ENCODE peak calls at places on chromosomes 12 and 14, in eight cellular contexts. T is BJ, V is pancreas, O is fibroblast of villous mesenchyme, B is cardiac muscle cell, H is dorsolateral prefrontal cortex, G is OCI-LY7, C is AG04450. L is an unnamed sample.

GRCh38 chr14:103867523-103867953 is 20.2 kb upstream of the PPP1R13B start:
- DNase-seq in T (no peak), V (peak), O (no peak), B (peak), H (no peak), G (no peak), C (no peak), L (peak)

GRCh38 chr12:5480953-5481300 is 49.0 kb downstream of the NTF3 start:
- DNase-seq in T (no peak), V (no peak), O (no peak), B (peak), H (no peak), G (no peak), C (no peak), L (no peak)

GRCh38 chr14:35336171-35337073 is 44.2 kb downstream of the PSMA6 start:
- DNase-seq in T (no peak), V (peak), O (peak), B (peak), H (no peak), G (no peak), C (peak), L (peak)

GRCh38 chr12:56998981-56999380 is 7.4 kb downstream of the ZBTB39 start:
- DNase-seq in T (no peak), V (no peak), O (no peak), B (no peak), H (no peak), G (no peak), C (no peak), L (no peak)

GRCh38 chr12:124809878-124810277 is 53.8 kb downstream of the SCARB1 start:
- DNase-seq in T (no peak), V (no peak), O (no peak), B (no peak), H (no peak), G (no peak), C (no peak), L (peak)

GRCh38 chr12:58032156-58032555 is 90.8 kb downstream of the ATP23 start:
- DNase-seq in T (no peak), V (no peak), O (no peak), B (no peak), H (no peak), G (no peak), C (no peak), L (no peak)

GRCh38 chr12:110791589-110791988 is 48.9 kb upstream of the PPP1CC start:
- DNase-seq in T (no peak), V (no peak), O (no peak), B (no peak), H (no peak), G (no peak), C (no peak), L (no peak)

GRCh38 chr12:120599672-120600537 is 18.7 kb upstream of the POP5 start:
- DNase-seq in T (no peak), V (no peak), O (no peak), B (no peak), H (no peak), G (no peak), C (no peak), L (no peak)

GRCh38 chr14:66088661-66089060 is 397.5 kb upstream of the CCDC196 start:
- DNase-seq in T (no peak), V (no peak), O (no peak), B (no peak), H (no peak), G (no peak), C (no peak), L (no peak)

GRCh38 chr12:98154850-98155249 is 360.5 kb upstream of the TMPO start:
- DNase-seq in T (no peak), V (no peak), O (peak), B (peak), H (no peak), G (peak), C (no peak), L (peak)

DNA sequence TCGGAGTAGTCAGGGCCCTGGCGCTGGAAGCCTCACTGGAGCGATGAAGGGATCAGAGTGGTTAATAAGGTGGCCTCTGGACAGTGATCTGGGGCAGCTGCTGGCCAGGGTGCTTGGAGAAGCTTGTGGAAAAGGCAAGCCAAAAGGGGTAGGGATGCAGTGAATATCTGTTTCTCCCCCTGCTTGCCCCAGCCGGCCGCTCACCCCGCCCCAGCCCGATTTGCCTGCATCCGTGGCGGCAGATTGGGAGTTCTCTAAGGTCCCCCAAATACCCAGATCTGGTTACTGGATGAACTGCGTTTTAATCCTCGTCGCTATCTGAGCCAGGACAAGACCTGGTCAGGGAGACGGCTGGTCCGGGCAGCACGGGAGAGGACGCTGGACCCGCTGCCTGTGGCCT is 7.2 kb upstream of the HOXC6 start:
- DNase-seq in T (no peak), V (no peak), O (no peak), B (no peak), H (no peak), G (no peak), C (no peak), L (no peak)
- H3K4me3 ChIP-seq in T (no peak), V (no peak), O (peak), B (no peak), H (no peak), G (no peak), C (no peak), L (no peak)

DNA sequence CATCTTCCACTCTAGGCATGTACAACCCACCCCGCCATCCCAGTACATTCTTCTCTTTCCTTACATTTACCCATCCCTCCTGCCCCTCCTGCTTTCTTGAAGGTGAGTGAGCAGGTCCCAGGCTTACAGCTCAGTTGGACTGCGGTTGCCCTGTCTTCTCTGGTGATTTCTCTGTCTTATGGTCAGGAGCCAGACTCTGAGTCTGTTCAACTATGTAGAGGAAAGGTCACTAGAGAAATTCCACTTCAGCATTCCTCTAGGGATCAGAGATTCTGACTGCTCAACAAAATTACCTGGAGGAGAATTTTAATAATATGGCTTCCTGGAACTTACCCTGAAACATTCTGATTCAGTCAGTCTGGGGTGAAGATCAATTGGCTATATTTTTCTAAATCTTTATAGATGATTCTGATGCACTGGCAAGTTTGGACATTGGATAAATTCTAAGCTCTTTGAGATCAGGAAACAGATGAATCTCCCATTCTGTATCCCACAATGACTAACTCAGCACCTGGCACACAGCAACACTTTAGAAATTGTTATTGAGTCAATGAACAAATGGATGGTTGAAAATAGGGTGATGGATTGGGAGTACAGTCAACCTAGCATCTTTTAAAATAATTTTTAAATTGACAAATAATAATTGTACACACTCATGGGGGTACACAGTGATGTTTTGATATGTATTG is 128.6 kb upstream of the HIF1A start:
- DNase-seq in T (no peak), V (no peak), O (peak), B (no peak), H (no peak), G (no peak), C (no peak), L (peak)
- H3K4me3 ChIP-seq in T (no peak), V (no peak), O (no peak), B (no peak), H (no peak), G (no peak), C (no peak), L (no peak)

GRCh38 chr12:8028267-8028666 is 4.2 kb upstream of the FOXJ2 start:
- DNase-seq in T (no peak), V (no peak), O (no peak), B (no peak), H (no peak), G (no peak), C (no peak), L (no peak)

GRCh38 chr12:8031872-8032241 is 659 bp upstream of the FOXJ2 start:
- DNase-seq in T (no peak), V (no peak), O (peak), B (no peak), H (no peak), G (no peak), C (no peak), L (peak)

GRCh38 chr12:8030189-8030588 is 2.3 kb upstream of the FOXJ2 start:
- DNase-seq in T (no peak), V (no peak), O (no peak), B (no peak), H (no peak), G (no peak), C (no peak), L (no peak)

GRCh38 chr12:8026282-8026637 is 6.3 kb upstream of the FOXJ2 start:
- DNase-seq in T (peak), V (no peak), O (peak), B (no peak), H (no peak), G (no peak), C (no peak), L (no peak)

GRCh38 chr12:8027856-8028255 is 4.7 kb upstream of the FOXJ2 start:
- DNase-seq in T (no peak), V (no peak), O (no peak), B (no peak), H (no peak), G (no peak), C (no peak), L (no peak)
- H3K4me3 ChIP-seq in T (no peak), V (no peak), O (no peak), B (peak), H (peak), G (no peak), C (no peak), L (no peak)

GRCh38 chr12:133204264-133204603 is 22.9 kb downstream of the ZNF268 start:
- DNase-seq in T (no peak), V (no peak), O (no peak), B (no peak), H (no peak), G (no peak), C (no peak), L (no peak)
- H3K4me3 ChIP-seq in T (no peak), V (no peak), O (no peak), B (no peak), H (no peak), G (no peak), C (no peak), L (no peak)

GRCh38 chr14:77141592-77142288 is at the start of gene ZDHHC22:
- DNase-seq in T (no peak), V (peak), O (no peak), B (no peak), H (peak), G (no peak), C (no peak), L (no peak)

GRCh38 chr14:77139022-77139421 is 2.6 kb downstream of the ZDHHC22 start:
- DNase-seq in T (no peak), V (no peak), O (no peak), B (no peak), H (no peak), G (no peak), C (no peak), L (no peak)

GRCh38 chr14:77140343-77140936 is 1.2 kb downstream of the ZDHHC22 start:
- DNase-seq in T (no peak), V (no peak), O (no peak), B (no peak), H (peak), G (no peak), C (no peak), L (no peak)

GRCh38 chr14:77140937-77141591 is 527 bp downstream of the ZDHHC22 start:
- DNase-seq in T (no peak), V (no peak), O (peak), B (peak), H (peak), G (no peak), C (no peak), L (peak)

GRCh38 chr14:77139540-77140342 is 1.9 kb downstream of the ZDHHC22 start:
- DNase-seq in T (no peak), V (peak), O (peak), B (peak), H (peak), G (peak), C (no peak), L (no peak)
- H3K4me3 ChIP-seq in T (no peak), V (no peak), O (no peak), B (no peak), H (peak), G (peak), C (no peak), L (no peak)

GRCh38 chr14:99601301-99601945 is 2.6 kb downstream of the CCDC85C start:
- DNase-seq in T (no peak), V (no peak), O (peak), B (peak), H (no peak), G (no peak), C (no peak), L (peak)

GRCh38 chr14:99602788-99603415 is 1.1 kb downstream of the CCDC85C start:
- DNase-seq in T (no peak), V (peak), O (no peak), B (peak), H (no peak), G (no peak), C (no peak), L (no peak)

GRCh38 chr14:99603471-99603933 is 505 bp downstream of the CCDC85C start:
- DNase-seq in T (no peak), V (peak), O (peak), B (peak), H (no peak), G (peak), C (no peak), L (peak)

GRCh38 chr14:99600232-99600888 is 3.6 kb downstream of the CCDC85C start:
- DNase-seq in T (no peak), V (no peak), O (no peak), B (no peak), H (no peak), G (no peak), C (no peak), L (no peak)

DNA sequence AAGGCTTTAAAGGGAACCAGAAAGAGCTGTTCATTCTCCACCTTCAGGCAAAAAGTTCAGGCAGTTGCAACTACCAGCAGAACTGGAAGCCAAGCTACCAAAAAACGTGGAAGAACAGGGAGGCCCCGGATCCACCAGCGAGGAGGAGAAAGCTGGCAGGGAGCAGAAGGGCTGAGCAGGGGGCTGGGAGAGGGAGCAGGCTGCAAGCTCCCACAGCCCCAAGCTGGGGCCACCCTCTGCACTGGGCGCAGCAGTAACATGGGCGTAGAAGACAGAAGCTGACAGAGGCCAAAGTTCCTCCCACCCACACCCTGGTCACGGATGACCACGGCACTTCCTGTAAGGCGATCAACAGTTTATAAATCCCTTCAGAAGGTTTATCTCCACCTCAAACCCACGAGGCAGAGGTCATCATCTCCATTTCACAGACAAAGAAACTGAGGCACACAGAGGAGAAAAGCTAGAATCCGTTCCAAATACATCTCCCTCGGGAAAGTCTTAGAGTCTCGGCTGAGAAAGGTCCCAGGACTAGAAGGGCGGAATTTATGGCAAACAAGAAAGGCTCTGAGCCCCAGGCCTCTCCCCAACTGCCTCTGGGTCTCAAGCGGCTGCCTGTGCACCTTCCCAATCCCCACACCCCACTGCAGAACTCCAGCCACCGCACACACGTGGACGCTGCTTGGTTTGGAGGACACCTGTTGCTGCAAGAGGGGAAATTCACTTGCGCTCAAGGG is 1.8 kb downstream of the CCDC85C start:
- DNase-seq in T (no peak), V (peak), O (peak), B (peak), H (no peak), G (no peak), C (no peak), L (peak)
- H3K4me3 ChIP-seq in T (peak), V (peak), O (peak), B (peak), H (peak), G (peak), C (peak), L (peak)

GRCh38 chr12:45669093-45669492 is 60.4 kb upstream of the ARID2 start:
- DNase-seq in T (no peak), V (no peak), O (peak), B (no peak), H (no peak), G (no peak), C (no peak), L (no peak)

GRCh38 chr12:45670339-45671065 is 59.0 kb upstream of the ARID2 start:
- DNase-seq in T (no peak), V (no peak), O (no peak), B (no peak), H (no peak), G (no peak), C (no peak), L (no peak)

GRCh38 chr12:45667761-45668160 is 61.7 kb upstream of the ARID2 start:
- DNase-seq in T (no peak), V (no peak), O (no peak), B (no peak), H (no peak), G (no peak), C (no peak), L (no peak)

GRCh38 chr12:45669762-45670161 is 59.7 kb upstream of the ARID2 start:
- DNase-seq in T (no peak), V (no peak), O (no peak), B (no peak), H (no peak), G (no peak), C (no peak), L (no peak)

GRCh38 chr12:45668641-45669040 is 60.9 kb upstream of the ARID2 start:
- DNase-seq in T (no peak), V (no peak), O (no peak), B (no peak), H (no peak), G (no peak), C (no peak), L (no peak)
- H3K4me3 ChIP-seq in T (no peak), V (no peak), O (no peak), B (no peak), H (no peak), G (no peak), C (no peak), L (no peak)

DNA sequence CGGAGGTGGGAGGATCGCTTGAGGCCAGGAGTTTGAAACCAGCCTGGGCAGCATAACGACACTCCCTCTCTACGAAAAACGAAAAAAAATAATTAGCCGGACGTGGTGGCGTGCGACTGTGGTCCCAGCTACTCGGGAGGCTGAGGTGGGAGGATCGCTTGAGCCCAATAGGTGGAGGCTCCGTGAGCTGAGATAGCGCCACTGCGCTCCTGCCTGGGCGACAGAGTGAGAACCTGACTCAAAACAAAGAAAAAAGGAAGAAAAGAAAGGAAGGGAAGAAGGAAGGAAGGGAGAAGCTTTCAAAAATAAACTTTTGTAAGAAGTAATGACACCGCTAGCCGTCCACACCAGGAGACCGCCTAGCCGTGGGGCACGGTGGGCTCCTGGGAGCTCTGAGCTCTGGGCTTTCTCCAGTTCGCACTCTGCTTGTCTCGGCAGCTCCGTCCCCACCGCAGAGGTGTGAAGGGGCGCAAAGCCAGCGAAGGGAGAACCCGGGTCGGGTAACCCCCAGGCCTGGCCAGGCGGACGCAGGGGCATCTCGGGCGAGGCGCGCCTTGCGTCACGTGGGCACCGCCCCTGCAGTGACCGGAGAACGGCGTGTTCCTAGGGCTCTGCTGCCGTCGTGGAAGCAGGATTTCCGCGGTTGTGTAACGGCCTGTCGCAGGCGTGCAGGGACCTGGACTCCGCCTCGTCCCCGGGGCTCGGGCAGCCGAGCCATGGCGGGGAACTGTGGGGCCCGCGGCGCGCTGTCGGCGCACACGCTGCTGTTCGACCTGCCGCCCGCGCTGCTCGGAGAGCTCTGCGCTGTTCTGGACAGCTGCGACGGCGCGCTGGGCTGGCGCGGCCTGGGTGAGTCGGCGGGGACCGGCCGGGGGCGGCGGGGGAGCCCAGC is at the start of gene IRAK3:
- DNase-seq in T (no peak), V (peak), O (peak), B (peak), H (peak), G (no peak), C (no peak), L (peak)
- H3K4me3 ChIP-seq in T (peak), V (peak), O (peak), B (peak), H (peak), G (no peak), C (peak), L (peak)